ENCODE peak calls at places on chromosomes 2 and 18, in seven cellular contexts. S is activated T-cell treated with anti-CD3 and anti-CD28 coated beads for 24 hours; M is T47D; D is BJ; E is stimulated activated CD4-positive, alpha-beta T cell treated with anti-CD3 and anti-CD28 coated beads, Interleukin-12 subunit alpha, Interleukin-12 subunit beta, amount 100 ng/mL, for 4 hours; F is Caki2; P is AG08396. L is an unnamed sample.

GRCh38 chr2:168545439-168546082 is 89.5 kb downstream of the CERS6 start:
- DNase-seq in S (no peak), P (peak; percentile 55), E (no peak), M (peak; percentile 4), D (no peak), F (peak; percentile 22), L (no peak)

GRCh38 chr18:26909599-26910290 is 44.2 kb upstream of the AQP4 start:
- DNase-seq in F (no peak), E (no peak), S (no peak), D (no peak), P (no peak), M (no peak), L (no peak)

GRCh38 chr18:21275645-21276044 is 33.6 kb downstream of the GREB1L start:
- DNase-seq in E (no peak), D (no peak), S (no peak), M (no peak), F (no peak), P (no peak), L (no peak)

GRCh38 chr18:7521226-7521856 is 45.8 kb upstream of the PTPRM start:
- DNase-seq in D (no peak), P (no peak), F (no peak), E (no peak), M (no peak), S (no peak), L (no peak)

GRCh38 chr2:19667536-19667949 is 234.2 kb downstream of the TTC32 start:
- DNase-seq in D (no peak), S (no peak), P (no peak), F (no peak), E (no peak), M (no peak), L (no peak)

GRCh38 chr2:3110555-3110954 is 267.1 kb downstream of the EIPR1 start:
- DNase-seq in S (no peak), D (no peak), M (no peak), E (no peak), F (no peak), P (no peak), L (no peak)

GRCh38 chr2:200039847-200040246 is 84.5 kb downstream of the MAIP1 start:
- DNase-seq in M (no peak), S (no peak), F (no peak), P (peak; percentile 57), D (peak; percentile 99), E (no peak), L (no peak)

GRCh38 chr2:230757476-230757875 is 44.8 kb downstream of the CAB39 start:
- DNase-seq in E (no peak), D (peak; percentile 82), F (peak; percentile 22), S (no peak), P (no peak), M (no peak), L (no peak)

GRCh38 chr18:59353079-59353680 is 5.9 kb downstream of the LMAN1 start:
- DNase-seq in M (no peak), D (no peak), E (no peak), S (no peak), F (no peak), P (no peak), L (no peak)

GRCh38 chr18:77061291-77061945 is 71.2 kb downstream of the MBP start:
- DNase-seq in M (no peak), E (no peak), D (no peak), P (no peak), F (no peak), S (no peak), L (no peak)

GRCh38 chr2:173075056-173075780 is 428 bp upstream of the MAP3K20 start:
- DNase-seq in E (no peak), P (no peak), D (no peak), F (no peak), M (no peak), S (no peak), L (no peak)

GRCh38 chr18:62617793-62618591 is 95.2 kb downstream of the ZCCHC2 start:
- DNase-seq in D (no peak), S (no peak), M (no peak), F (no peak), P (no peak), E (no peak), L (no peak)

GRCh38 chr2:127416486-127417001 is 1.7 kb upstream of the PROC start:
- DNase-seq in F (no peak), M (no peak), P (no peak), S (no peak), E (no peak), D (no peak), L (no peak)

GRCh38 chr18:74995404-74995737 is 213.6 kb downstream of the PTGR3 start:
- DNase-seq in P (no peak), F (no peak), M (no peak), E (no peak), S (no peak), D (no peak), L (no peak)

GRCh38 chr2:207143474-207144190 is 22.1 kb downstream of the KLF7 start:
- DNase-seq in P (no peak), E (peak; percentile 43), M (no peak), F (peak; percentile 27), S (peak; percentile 44), D (no peak), L (peak; percentile 82)

GRCh38 chr2:203743441-203743932 is 37.0 kb downstream of the CD28 start:
- DNase-seq in D (no peak), M (no peak), F (no peak), P (peak; percentile 31), S (no peak), E (no peak), L (no peak)

GRCh38 chr2:72220170-72220569 is 72.5 kb upstream of the CYP26B1 start:
- DNase-seq in M (no peak), P (no peak), F (no peak), D (no peak), S (no peak), E (no peak), L (no peak)

GRCh38 chr18:37484893-37485834 is 80.4 kb downstream of the CELF4 start:
- DNase-seq in D (no peak), P (peak; percentile 54), F (no peak), E (no peak), S (no peak), M (no peak), L (no peak)

L was measured in Peyer's patch.